ENCODE peak calls at places on chromosomes 2 and 18, in seven cellular contexts. D is uterus; N is neuronal stem cell; G is mesenchymal stem cell; M is naive thymus-derived CD4-positive, alpha-beta T cell; B is pancreas; X is right cardiac atrium. R is an unnamed sample.
A peak's percentile ranks its signal among the peaks of the same experiment; 100 is the strongest.

GRCh38 chr18:23237524-23238151 is 102.4 kb downstream of the CABLES1 start:
- DNase-seq in N (no peak), D (peak; percentile 70), G (peak; percentile 70), X (peak; percentile 69), B (peak; percentile 59), M (peak; percentile 27), R (no peak)

GRCh38 chr18:48840491-48840877 is 110.3 kb downstream of the SMAD7 start:
- DNase-seq in X (peak; percentile 12), B (peak; percentile 19), D (no peak), G (no peak), N (no peak), M (no peak), R (peak; percentile 53)

GRCh38 chr2:120177011-120177621 is 46.1 kb downstream of the TMEM185B start:
- DNase-seq in X (peak; percentile 37), D (no peak), M (peak; percentile 87), B (no peak), N (no peak), G (no peak), R (no peak)

GRCh38 chr2:39119732-39120520 is 925 bp downstream of the SOS1 start:
- DNase-seq in B (peak; percentile 86), N (peak; percentile 54), M (peak; percentile 51), G (peak; percentile 68), X (peak; percentile 56), D (peak; percentile 51), R (peak; percentile 76)

GRCh38 chr2:145530653-145531052 is 1010.7 kb upstream of the ZEB2 start:
- DNase-seq in M (no peak), X (no peak), N (no peak), G (no peak), D (no peak), B (no peak), R (no peak)

GRCh38 chr2:164622338-164623106 is 1.2 kb upstream of the GRB14 start:
- DNase-seq in X (no peak), D (no peak), G (no peak), N (no peak), M (no peak), B (no peak), R (no peak)

GRCh38 chr2:6906165-6906751 is 11.0 kb upstream of the RNF144A start:
- DNase-seq in N (no peak), X (no peak), B (no peak), G (no peak), D (no peak), M (no peak), R (no peak)

GRCh38 chr2:235055891-235056516 is 104.2 kb downstream of the SH3BP4 start:
- DNase-seq in M (no peak), B (no peak), X (no peak), G (peak; percentile 46), D (no peak), N (no peak), R (peak; percentile 43)

GRCh38 chr18:11020867-11021414 is 128.4 kb downstream of the PIEZO2 start:
- DNase-seq in N (no peak), G (peak; percentile 69), X (no peak), B (no peak), D (no peak), M (no peak), R (no peak)

GRCh38 chr18:36633961-36634412 is 194.8 kb downstream of the TPGS2 start:
- DNase-seq in D (no peak), N (no peak), G (no peak), M (no peak), B (no peak), X (no peak), R (no peak)

GRCh38 chr2:241116606-241117560 is 14.8 kb upstream of the MTERF4 start:
- DNase-seq in G (no peak), M (no peak), X (no peak), B (peak; percentile 33), N (no peak), D (no peak), R (no peak)

GRCh38 chr2:107502463-107503079 is 324.1 kb upstream of the RGPD4 start:
- DNase-seq in X (no peak), M (no peak), B (no peak), D (no peak), G (no peak), N (no peak), R (no peak)

GRCh38 chr2:119644186-119644585 is 34.8 kb upstream of the TMEM177 start:
- DNase-seq in B (no peak), X (no peak), D (no peak), N (no peak), G (no peak), M (no peak), R (no peak)

GRCh38 chr2:164145093-164145987 is 409.5 kb upstream of the FIGN start:
- DNase-seq in M (no peak), B (no peak), D (no peak), N (no peak), X (no peak), G (peak; percentile 6), R (no peak)

GRCh38 chr2:113754989-113755689 is 1.3 kb downstream of the SLC35F5 start:
- DNase-seq in B (no peak), D (no peak), G (peak; percentile 20), N (no peak), X (no peak), M (no peak), R (no peak)

GRCh38 chr2:158138255-158138654 is 36.6 kb downstream of the UPP2 start:
- DNase-seq in G (no peak), D (no peak), N (no peak), B (no peak), M (no peak), X (no peak), R (no peak)

GRCh38 chr18:74229891-74230290 is 61.9 kb downstream of the CYB5A start:
- DNase-seq in X (no peak), G (no peak), N (no peak), M (no peak), B (no peak), D (no peak), R (no peak)

GRCh38 chr2:27010139-27010538 is 22.6 kb upstream of the TMEM214 start:
- DNase-seq in X (no peak), N (no peak), D (no peak), B (no peak), M (no peak), G (peak; percentile 25), R (no peak)

GRCh38 chr2:48048725-48049124 is 142.4 kb upstream of the FBXO11 start:
- DNase-seq in B (no peak), N (no peak), X (no peak), D (no peak), G (no peak), M (no peak), R (no peak)
- H3K4me3 ChIP-seq in B (no peak overlapping the region), N (no peak overlapping the region), X (no peak overlapping the region), D (no peak overlapping the region), G (no peak overlapping the region), M (no peak overlapping the region), R (no peak overlapping the region)

GRCh38 chr2:238286095-238286494 is 2.3 kb downstream of the PER2 start:
- DNase-seq in B (no peak), M (no peak), G (no peak), N (no peak), X (no peak), D (no peak), R (no peak)
- H3K4me1 ChIP-seq in B (peaks cover 50% of the 10 kb centered on the region), M (peaks cover 16% of the 10 kb centered on the region), G (peaks cover 56% of the 10 kb centered on the region), N (peaks cover 35% of the 10 kb centered on the region), X (peaks cover 10% of the 10 kb centered on the region), D (peaks cover 13% of the 10 kb centered on the region), R (no peaks in the 10 kb centered on the region)

GRCh38 chr18:59265246-59266018 is 7.8 kb downstream of the RAX start:
- DNase-seq in N (no peak), M (no peak), X (no peak), D (no peak), G (no peak), B (no peak), R (peak; percentile 39)

GRCh38 chr18:59264136-59264571 is 9.1 kb downstream of the RAX start:
- DNase-seq in M (no peak), N (no peak), X (no peak), G (no peak), D (no peak), B (no peak), R (no peak)

GRCh38 chr18:59263566-59264135 is 9.6 kb downstream of the RAX start:
- DNase-seq in B (no peak), N (no peak), G (no peak), D (no peak), M (no peak), X (no peak), R (no peak)

GRCh38 chr18:59266019-59266369 is 7.3 kb downstream of the RAX start:
- DNase-seq in X (no peak), M (no peak), D (no peak), G (no peak), N (no peak), B (no peak), R (no peak)

DNA sequence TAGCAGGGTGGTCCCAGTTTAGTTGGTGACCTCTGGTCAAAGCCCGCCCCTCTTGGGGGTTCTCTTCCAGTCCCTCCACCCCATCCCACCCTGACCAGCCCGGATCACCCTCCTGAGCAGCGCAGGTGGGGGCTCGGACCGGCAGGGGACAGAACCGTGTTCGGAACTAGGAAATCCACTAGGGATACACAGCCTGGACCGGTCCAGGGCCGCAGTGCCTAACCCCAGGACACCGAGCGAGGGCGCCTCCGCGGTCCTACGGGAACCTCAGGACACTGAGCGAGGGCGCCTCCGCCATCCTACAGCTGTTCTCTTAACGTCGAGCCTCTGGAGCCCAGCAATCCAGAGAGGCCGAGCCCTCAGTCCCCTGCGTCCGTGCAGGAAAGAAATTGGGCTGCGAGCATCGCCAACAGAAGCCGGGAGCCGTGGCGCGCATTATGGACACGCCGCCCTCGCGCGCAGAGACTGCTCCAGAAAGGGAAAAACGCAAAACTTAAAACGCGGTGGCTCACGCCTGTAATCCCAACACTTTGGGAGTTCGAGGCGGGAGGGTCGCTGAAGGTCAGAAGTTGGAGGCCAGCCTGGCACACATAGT is 8.5 kb downstream of the RAX start:
- DNase-seq in G (no peak), N (no peak), X (no peak), M (no peak), B (no peak), D (no peak), R (no peak)
- H3K9me3 ChIP-seq in G (no peaks in the 10 kb centered on the region), N (peaks cover 27% of the 10 kb centered on the region), X (no peaks in the 10 kb centered on the region), M (no peaks in the 10 kb centered on the region), B (no peaks in the 10 kb centered on the region), D (no peaks in the 10 kb centered on the region), R (no peaks in the 10 kb centered on the region)

GRCh38 chr2:187511356-187512315 is 42.6 kb downstream of the TFPI start:
- DNase-seq in D (no peak), G (no peak), X (no peak), M (no peak), N (no peak), B (no peak), R (no peak)

GRCh38 chr2:187509667-187510417 is 44.4 kb downstream of the TFPI start:
- DNase-seq in D (no peak), G (peak; percentile 34), M (peak; percentile 17), N (no peak), X (no peak), B (no peak), R (no peak)

GRCh38 chr2:187519419-187520120 is 34.7 kb downstream of the TFPI start:
- DNase-seq in M (no peak), G (no peak), B (no peak), N (no peak), D (no peak), X (no peak), R (no peak)

GRCh38 chr2:187520121-187520624 is 34.1 kb downstream of the TFPI start:
- DNase-seq in X (no peak), G (no peak), M (no peak), N (no peak), B (no peak), D (no peak), R (no peak)

DNA sequence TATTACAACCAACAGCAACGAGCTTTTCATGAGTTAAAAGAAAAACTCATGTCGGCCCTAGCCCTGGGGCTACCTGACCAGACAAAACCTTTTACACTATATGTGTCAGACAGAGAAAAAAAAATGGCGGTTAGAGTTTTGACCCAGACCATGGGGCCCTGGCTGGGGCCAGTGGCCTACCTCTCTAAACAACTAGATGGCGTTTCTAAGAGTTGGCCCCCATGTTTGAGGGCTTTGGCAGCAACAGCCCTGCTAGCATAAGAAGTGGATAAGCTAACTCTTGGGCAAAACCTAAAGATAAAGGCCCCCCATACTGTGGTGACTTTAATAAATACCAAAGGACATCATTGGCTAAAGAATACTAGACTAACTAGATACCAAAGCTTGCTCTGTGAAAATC is 39.3 kb downstream of the TFPI start:
- DNase-seq in N (no peak), X (no peak), M (no peak), B (no peak), G (no peak), D (no peak), R (no peak)
- H3K4me3 ChIP-seq in N (no peak overlapping the region), X (no peak overlapping the region), M (no peak overlapping the region), B (no peak overlapping the region), G (no peak overlapping the region), D (no peak overlapping the region), R (no peak overlapping the region)